ENCODE peak calls at places on chromosomes 16 and 17, in ten cellular contexts. One of them, this sample, is unnamed.
A peak's percentile ranks its signal among the peaks of the same experiment; 100 is the strongest.

GRCh38 chr16:54297154-54297553 is 10.6 kb upstream of the IRX3 start:
- DNase-seq in HCT116: no peak
- DNase-seq in MM.1S: no peak
- DNase-seq in CD8-positive, alpha-beta T cell: no peak
- DNase-seq in uterus: no peak
- DNase-seq in mammary epithelial cell: no peak
- DNase-seq in H9: no peak
- DNase-seq in upper lobe of right lung: no peak
- DNase-seq in astrocyte: no peak
- DNase-seq in tibial artery: no peak
- DNase-seq in this sample: no peak

GRCh38 chr16:11150190-11150589 is 105.8 kb downstream of the SOCS1 start:
- DNase-seq in HCT116: no peak
- DNase-seq in MM.1S: no peak
- DNase-seq in CD8-positive, alpha-beta T cell: no peak
- DNase-seq in uterus: no peak
- DNase-seq in mammary epithelial cell: no peak
- DNase-seq in H9: no peak
- DNase-seq in upper lobe of right lung: no peak
- DNase-seq in astrocyte: no peak
- DNase-seq in tibial artery: no peak
- DNase-seq in this sample: no peak

GRCh38 chr16:87492721-87493554 is at the start of gene ZCCHC14:
- DNase-seq in HCT116: peak; percentile 98
- DNase-seq in MM.1S: peak; percentile 91
- DNase-seq in CD8-positive, alpha-beta T cell: peak; percentile 99
- DNase-seq in uterus: peak; percentile 99
- DNase-seq in mammary epithelial cell: peak; percentile 98
- DNase-seq in H9: peak; percentile 99
- DNase-seq in upper lobe of right lung: peak; percentile 100
- DNase-seq in astrocyte: peak; percentile 96
- DNase-seq in tibial artery: peak; percentile 100
- DNase-seq in this sample: peak; percentile 100

GRCh38 chr17:44539664-44540063 is 17.6 kb upstream of the FZD2 start:
- DNase-seq in HCT116: no peak
- DNase-seq in MM.1S: no peak
- DNase-seq in CD8-positive, alpha-beta T cell: no peak
- DNase-seq in uterus: no peak
- DNase-seq in mammary epithelial cell: no peak
- DNase-seq in H9: peak; percentile 99
- DNase-seq in upper lobe of right lung: no peak
- DNase-seq in astrocyte: no peak
- DNase-seq in tibial artery: no peak
- DNase-seq in this sample: no peak

GRCh38 chr17:12402963-12403622 is 262.6 kb upstream of the MYOCD start:
- DNase-seq in HCT116: no peak
- DNase-seq in MM.1S: no peak
- DNase-seq in CD8-positive, alpha-beta T cell: no peak
- DNase-seq in uterus: no peak
- DNase-seq in mammary epithelial cell: no peak
- DNase-seq in H9: no peak
- DNase-seq in upper lobe of right lung: no peak
- DNase-seq in astrocyte: peak; percentile 88
- DNase-seq in tibial artery: no peak
- DNase-seq in this sample: no peak

GRCh38 chr16:54062361-54063346 is 223.9 kb downstream of the IRX3 start:
- DNase-seq in HCT116: no peak
- DNase-seq in MM.1S: no peak
- DNase-seq in CD8-positive, alpha-beta T cell: no peak
- DNase-seq in uterus: no peak
- DNase-seq in mammary epithelial cell: no peak
- DNase-seq in H9: peak; percentile 53
- DNase-seq in upper lobe of right lung: no peak
- DNase-seq in astrocyte: no peak
- DNase-seq in tibial artery: no peak
- DNase-seq in this sample: no peak

GRCh38 chr16:65069766-65070165 is 52.1 kb downstream of the CDH11 start:
- DNase-seq in HCT116: no peak
- DNase-seq in MM.1S: no peak
- DNase-seq in CD8-positive, alpha-beta T cell: no peak
- DNase-seq in uterus: no peak
- DNase-seq in mammary epithelial cell: no peak
- DNase-seq in H9: no peak
- DNase-seq in upper lobe of right lung: no peak
- DNase-seq in astrocyte: no peak
- DNase-seq in tibial artery: no peak
- DNase-seq in this sample: no peak

GRCh38 chr17:5508855-5509254 is 22.5 kb downstream of the MIS12 start:
- DNase-seq in HCT116: no peak
- DNase-seq in MM.1S: no peak
- DNase-seq in CD8-positive, alpha-beta T cell: no peak
- DNase-seq in uterus: no peak
- DNase-seq in mammary epithelial cell: peak; percentile 39
- DNase-seq in H9: peak; percentile 77
- DNase-seq in upper lobe of right lung: no peak
- DNase-seq in astrocyte: peak; percentile 82
- DNase-seq in tibial artery: no peak
- DNase-seq in this sample: no peak

GRCh38 chr17:68288804-68289203 is 2.1 kb downstream of the SLC16A6 start:
- DNase-seq in HCT116: no peak
- DNase-seq in MM.1S: no peak
- DNase-seq in CD8-positive, alpha-beta T cell: no peak
- DNase-seq in uterus: no peak
- DNase-seq in mammary epithelial cell: no peak
- DNase-seq in H9: no peak
- DNase-seq in upper lobe of right lung: no peak
- DNase-seq in astrocyte: no peak
- DNase-seq in tibial artery: no peak
- DNase-seq in this sample: no peak
- TF ChIP-seq CTCF in HCT116: peak; percentile 35
- TF ChIP-seq CTCF in MM.1S: no peak
- TF ChIP-seq CTCF in CD8-positive, alpha-beta T cell: no peak
- TF ChIP-seq CTCF in uterus: no peak
- TF ChIP-seq CTCF in mammary epithelial cell: no peak
- TF ChIP-seq CTCF in H9: peak; percentile 33
- TF ChIP-seq CTCF in upper lobe of right lung: no peak
- TF ChIP-seq CTCF in astrocyte: no peak
- TF ChIP-seq CTCF in tibial artery: no peak
- TF ChIP-seq CTCF in this sample: no peak

GRCh38 chr17:58615768-58616659 is 75.8 kb downstream of the TEX14 start:
- DNase-seq in HCT116: no peak
- DNase-seq in MM.1S: no peak
- DNase-seq in CD8-positive, alpha-beta T cell: no peak
- DNase-seq in uterus: no peak
- DNase-seq in mammary epithelial cell: no peak
- DNase-seq in H9: no peak
- DNase-seq in upper lobe of right lung: no peak
- DNase-seq in astrocyte: no peak
- DNase-seq in tibial artery: no peak
- DNase-seq in this sample: no peak

GRCh38 chr17:58614854-58615409 is 76.9 kb downstream of the TEX14 start:
- DNase-seq in HCT116: no peak
- DNase-seq in MM.1S: no peak
- DNase-seq in CD8-positive, alpha-beta T cell: no peak
- DNase-seq in uterus: no peak
- DNase-seq in mammary epithelial cell: no peak
- DNase-seq in H9: peak; percentile 48
- DNase-seq in upper lobe of right lung: no peak
- DNase-seq in astrocyte: no peak
- DNase-seq in tibial artery: no peak
- DNase-seq in this sample: no peak

GRCh38 chr17:58618336-58618735 is 73.5 kb downstream of the TEX14 start:
- DNase-seq in HCT116: no peak
- DNase-seq in MM.1S: no peak
- DNase-seq in CD8-positive, alpha-beta T cell: no peak
- DNase-seq in uterus: no peak
- DNase-seq in mammary epithelial cell: no peak
- DNase-seq in H9: no peak
- DNase-seq in upper lobe of right lung: no peak
- DNase-seq in astrocyte: no peak
- DNase-seq in tibial artery: no peak
- DNase-seq in this sample: no peak

GRCh38 chr17:58621174-58621573 is 70.7 kb downstream of the TEX14 start:
- DNase-seq in HCT116: no peak
- DNase-seq in MM.1S: peak; percentile 97
- DNase-seq in CD8-positive, alpha-beta T cell: no peak
- DNase-seq in uterus: no peak
- DNase-seq in mammary epithelial cell: no peak
- DNase-seq in H9: no peak
- DNase-seq in upper lobe of right lung: no peak
- DNase-seq in astrocyte: no peak
- DNase-seq in tibial artery: no peak
- DNase-seq in this sample: no peak

DNA sequence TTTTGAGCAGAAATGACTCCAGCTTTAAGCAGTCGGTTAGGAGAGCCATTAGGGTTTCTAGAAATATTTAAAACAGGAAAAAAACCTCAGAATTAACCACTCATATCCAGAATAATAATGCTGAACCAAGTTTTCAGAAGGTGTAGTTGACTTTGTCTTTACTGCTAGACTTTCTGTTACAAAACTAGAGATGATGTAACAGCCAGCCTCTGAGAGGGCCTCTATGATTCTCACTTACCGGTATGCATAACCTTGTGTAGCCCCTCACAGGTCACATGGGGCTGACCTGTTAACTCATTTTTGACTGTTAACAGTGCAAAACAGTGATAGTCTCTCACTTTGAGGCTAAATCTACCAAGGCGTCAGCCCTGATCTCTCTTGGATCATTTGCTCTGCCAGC is 74.3 kb downstream of the TEX14 start:
- DNase-seq in HCT116: no peak
- DNase-seq in MM.1S: no peak
- DNase-seq in CD8-positive, alpha-beta T cell: no peak
- DNase-seq in uterus: no peak
- DNase-seq in mammary epithelial cell: no peak
- DNase-seq in H9: no peak
- DNase-seq in upper lobe of right lung: no peak
- DNase-seq in astrocyte: no peak
- DNase-seq in tibial artery: no peak
- DNase-seq in this sample: no peak
- H3K27ac ChIP-seq in HCT116: no peak overlapping the region
- H3K27ac ChIP-seq in MM.1S: no peak overlapping the region
- H3K27ac ChIP-seq in CD8-positive, alpha-beta T cell: no peak overlapping the region
- H3K27ac ChIP-seq in uterus: no peak overlapping the region
- H3K27ac ChIP-seq in mammary epithelial cell: no peak overlapping the region
- H3K27ac ChIP-seq in H9: no peak overlapping the region
- H3K27ac ChIP-seq in upper lobe of right lung: no peak overlapping the region
- H3K27ac ChIP-seq in astrocyte: no peak overlapping the region
- H3K27ac ChIP-seq in tibial artery: no peak overlapping the region
- H3K27ac ChIP-seq in this sample: no peak overlapping the region

GRCh38 chr16:72797606-72798005 is 250.3 kb downstream of the ZFHX3 start:
- DNase-seq in HCT116: no peak
- DNase-seq in MM.1S: no peak
- DNase-seq in CD8-positive, alpha-beta T cell: no peak
- DNase-seq in uterus: no peak
- DNase-seq in mammary epithelial cell: no peak
- DNase-seq in H9: no peak
- DNase-seq in upper lobe of right lung: no peak
- DNase-seq in astrocyte: no peak
- DNase-seq in tibial artery: no peak
- DNase-seq in this sample: no peak

GRCh38 chr16:72794986-72795385 is 252.9 kb downstream of the ZFHX3 start:
- DNase-seq in HCT116: no peak
- DNase-seq in MM.1S: no peak
- DNase-seq in CD8-positive, alpha-beta T cell: no peak
- DNase-seq in uterus: no peak
- DNase-seq in mammary epithelial cell: no peak
- DNase-seq in H9: no peak
- DNase-seq in upper lobe of right lung: no peak
- DNase-seq in astrocyte: no peak
- DNase-seq in tibial artery: no peak
- DNase-seq in this sample: no peak

GRCh38 chr16:72794319-72794718 is 253.6 kb downstream of the ZFHX3 start:
- DNase-seq in HCT116: no peak
- DNase-seq in MM.1S: no peak
- DNase-seq in CD8-positive, alpha-beta T cell: no peak
- DNase-seq in uterus: no peak
- DNase-seq in mammary epithelial cell: no peak
- DNase-seq in H9: no peak
- DNase-seq in upper lobe of right lung: no peak
- DNase-seq in astrocyte: no peak
- DNase-seq in tibial artery: no peak
- DNase-seq in this sample: no peak

GRCh38 chr16:72798212-72798611 is 249.7 kb downstream of the ZFHX3 start:
- DNase-seq in HCT116: no peak
- DNase-seq in MM.1S: no peak
- DNase-seq in CD8-positive, alpha-beta T cell: no peak
- DNase-seq in uterus: no peak
- DNase-seq in mammary epithelial cell: no peak
- DNase-seq in H9: no peak
- DNase-seq in upper lobe of right lung: no peak
- DNase-seq in astrocyte: no peak
- DNase-seq in tibial artery: no peak
- DNase-seq in this sample: no peak

DNA sequence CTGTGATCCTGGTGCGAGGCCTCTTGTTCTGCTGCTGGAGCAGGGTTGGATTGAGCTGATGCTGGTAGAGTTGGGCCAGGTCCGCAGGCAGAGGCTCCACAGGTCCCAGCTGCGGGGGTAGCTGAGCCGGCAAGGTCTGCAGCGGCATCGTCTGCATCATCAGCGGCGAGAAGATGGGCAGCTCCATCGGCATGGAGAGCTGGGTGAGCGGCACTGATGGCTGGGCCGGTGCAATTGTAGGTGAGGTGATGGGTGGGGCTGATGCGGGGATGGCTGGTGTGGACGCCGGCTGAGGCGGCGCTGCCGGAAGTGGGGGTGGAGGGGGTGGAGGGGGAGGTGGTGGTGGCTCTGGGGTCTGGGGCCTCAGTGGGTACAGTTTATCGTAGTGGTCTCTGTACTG is 251.7 kb downstream of the ZFHX3 start:
- DNase-seq in HCT116: no peak
- DNase-seq in MM.1S: no peak
- DNase-seq in CD8-positive, alpha-beta T cell: no peak
- DNase-seq in uterus: no peak
- DNase-seq in mammary epithelial cell: no peak
- DNase-seq in H9: no peak
- DNase-seq in upper lobe of right lung: no peak
- DNase-seq in astrocyte: no peak
- DNase-seq in tibial artery: no peak
- DNase-seq in this sample: no peak
- H3K4me1 ChIP-seq in HCT116: no peaks in the 10 kb centered on the region
- H3K4me1 ChIP-seq in MM.1S: no peaks in the 10 kb centered on the region
- H3K4me1 ChIP-seq in CD8-positive, alpha-beta T cell: no peaks in the 10 kb centered on the region
- H3K4me1 ChIP-seq in uterus: no peaks in the 10 kb centered on the region
- H3K4me1 ChIP-seq in mammary epithelial cell: no peaks in the 10 kb centered on the region
- H3K4me1 ChIP-seq in H9: no peaks in the 10 kb centered on the region
- H3K4me1 ChIP-seq in upper lobe of right lung: no peaks in the 10 kb centered on the region
- H3K4me1 ChIP-seq in astrocyte: peaks cover 7% of the 10 kb centered on the region
- H3K4me1 ChIP-seq in tibial artery: no peaks in the 10 kb centered on the region
- H3K4me1 ChIP-seq in this sample: no peaks in the 10 kb centered on the region

DNA sequence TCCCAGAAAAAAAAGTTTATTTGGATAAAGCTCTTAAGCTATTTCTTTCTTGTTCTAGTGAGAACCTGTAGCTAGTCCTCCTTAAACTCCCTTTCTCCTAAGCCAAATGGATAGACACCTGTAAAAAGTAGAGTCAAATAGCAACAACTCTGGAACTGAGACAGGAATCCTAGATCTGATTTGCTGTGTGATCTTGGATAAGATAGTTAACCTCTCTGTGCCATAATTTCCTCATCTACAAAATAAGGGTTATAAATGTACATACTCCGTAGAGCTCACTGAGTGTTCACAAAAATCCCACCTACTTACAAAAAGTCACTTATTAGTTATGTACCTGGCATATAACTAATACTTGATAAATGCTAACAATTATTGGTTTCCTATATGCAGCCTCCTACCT is 270.3 kb downstream of the ABCC12 start:
- DNase-seq in HCT116: no peak
- DNase-seq in MM.1S: no peak
- DNase-seq in CD8-positive, alpha-beta T cell: no peak
- DNase-seq in uterus: no peak
- DNase-seq in mammary epithelial cell: no peak
- DNase-seq in H9: no peak
- DNase-seq in upper lobe of right lung: no peak
- DNase-seq in astrocyte: no peak
- DNase-seq in tibial artery: no peak
- DNase-seq in this sample: no peak
- TF ChIP-seq CTCF in HCT116: no peak
- TF ChIP-seq CTCF in MM.1S: no peak
- TF ChIP-seq CTCF in CD8-positive, alpha-beta T cell: no peak
- TF ChIP-seq CTCF in uterus: no peak
- TF ChIP-seq CTCF in mammary epithelial cell: no peak
- TF ChIP-seq CTCF in H9: no peak
- TF ChIP-seq CTCF in upper lobe of right lung: no peak
- TF ChIP-seq CTCF in astrocyte: no peak
- TF ChIP-seq CTCF in tibial artery: no peak
- TF ChIP-seq CTCF in this sample: no peak

This sample was measured in psoas muscle.